ENCODE peak calls at places on chromosomes 7 and 10, in six cellular contexts. V is OCI-LY7; Y is mucosa of descending colon; E is effector CD4-positive, alpha-beta T cell; U is Right ventricle myocardium inferior; R is tibial artery. P is an unnamed sample.

GRCh38 chr10:76251773-76252617 is 820.6 kb downstream of the LRMDA start:
- DNase-seq in E (no peak), Y (peak), U (no peak), R (no peak), V (no peak), P (no peak)

GRCh38 chr7:35454575-35455385 is 200.9 kb upstream of the TBX20 start:
- DNase-seq in E (no peak), Y (no peak), V (no peak), U (no peak), R (no peak), P (no peak)

GRCh38 chr10:86599729-86600128 is 54.6 kb upstream of the OPN4 start:
- DNase-seq in V (peak), Y (peak), E (no peak), U (no peak), R (no peak), P (no peak)

GRCh38 chr10:131452926-131453771 is 141.6 kb upstream of the TCERG1L start:
- DNase-seq in Y (peak), E (no peak), U (no peak), V (no peak), R (peak), P (no peak)

GRCh38 chr7:17134786-17135185 is 163.7 kb upstream of the AHR start:
- DNase-seq in V (no peak), E (no peak), Y (no peak), R (no peak), U (no peak), P (no peak)

GRCh38 chr7:40001649-40002048 is 51.6 kb downstream of the CDK13 start:
- DNase-seq in E (no peak), V (no peak), U (no peak), Y (no peak), R (no peak), P (no peak)

GRCh38 chr10:86592413-86592812 is 61.9 kb upstream of the OPN4 start:
- DNase-seq in E (no peak), U (no peak), R (no peak), V (no peak), Y (no peak), P (no peak)

GRCh38 chr7:4702961-4703512 is 20.9 kb downstream of the FOXK1 start:
- DNase-seq in U (no peak), R (peak), Y (no peak), V (no peak), E (no peak), P (no peak)

GRCh38 chr7:104984591-104985258 is 29.3 kb upstream of the KMT2E start:
- DNase-seq in Y (no peak), E (no peak), U (no peak), R (no peak), V (no peak), P (no peak)

GRCh38 chr10:35153723-35154122 is 27.1 kb downstream of the CREM start:
- DNase-seq in V (no peak), R (no peak), U (no peak), Y (no peak), E (no peak), P (no peak)

GRCh38 chr7:98238076-98238475 is 14.0 kb downstream of the TECPR1 start:
- DNase-seq in U (no peak), E (no peak), R (no peak), Y (no peak), V (no peak), P (no peak)

GRCh38 chr10:114367041-114367675 is 37.1 kb downstream of the AFAP1L2 start:
- DNase-seq in R (no peak), U (no peak), V (no peak), Y (no peak), E (no peak), P (no peak)

GRCh38 chr7:93055543-93056107 is 62.2 kb downstream of the SAMD9 start:
- DNase-seq in U (no peak), R (no peak), V (peak), E (no peak), Y (no peak), P (no peak)

GRCh38 chr7:30276203-30276900 is 8.0 kb upstream of the ZNRF2 start:
- DNase-seq in U (no peak), E (peak), V (peak), Y (peak), R (no peak), P (peak)

GRCh38 chr7:94701555-94701973 is 45.6 kb upstream of the SGCE start:
- DNase-seq in R (no peak), E (no peak), Y (no peak), V (no peak), U (no peak), P (no peak)

GRCh38 chr10:107280293-107280692 is 115.8 kb upstream of the SORCS1 start:
- DNase-seq in V (no peak), R (no peak), Y (peak), U (no peak), E (no peak), P (no peak)

GRCh38 chr7:31517513-31517912 is 3.6 kb downstream of the ITPRID1 start:
- DNase-seq in E (no peak), V (no peak), R (no peak), Y (no peak), U (peak), P (no peak)

GRCh38 chr10:124917939-124918830 is 23.7 kb upstream of the ZRANB1 start:
- DNase-seq in Y (peak), U (no peak), E (no peak), R (no peak), V (no peak), P (peak)

GRCh38 chr7:2517678-2518077 is 1.9 kb upstream of the LFNG start:
- DNase-seq in R (no peak), E (no peak), Y (no peak), U (no peak), V (no peak), P (no peak)

GRCh38 chr7:99625321-99625720 is 8.6 kb downstream of the ZSCAN25 start:
- DNase-seq in Y (no peak), V (no peak), U (no peak), R (peak), E (no peak), P (no peak)

GRCh38 chr7:105653441-105654005 is 72.2 kb upstream of the EFCAB10 start:
- DNase-seq in U (no peak), V (no peak), Y (no peak), R (no peak), E (no peak), P (no peak)

GRCh38 chr7:43302211-43302711 is 189.8 kb downstream of the HECW1 start:
- DNase-seq in E (no peak), R (no peak), V (no peak), U (no peak), Y (no peak), P (no peak)

GRCh38 chr10:94902080-94902479 is 36.4 kb upstream of the CYP2C9 start:
- DNase-seq in R (no peak), Y (no peak), E (no peak), V (no peak), U (no peak), P (no peak)

GRCh38 chr7:64504581-64505120 is 58.2 kb downstream of the ZNF680 start:
- DNase-seq in R (no peak), V (peak), U (no peak), E (no peak), Y (no peak), P (no peak)

GRCh38 chr10:76036410-76036940 is 605.1 kb downstream of the LRMDA start:
- DNase-seq in Y (peak), E (no peak), U (peak), R (peak), V (peak), P (peak)

GRCh38 chr7:30062587-30062986 is 34.4 kb downstream of the PLEKHA8 start:
- DNase-seq in E (no peak), Y (no peak), R (no peak), U (no peak), V (peak), P (no peak)

GRCh38 chr10:80526742-80527141 is 11.0 kb upstream of the SH2D4B start:
- DNase-seq in E (no peak), Y (no peak), U (no peak), V (no peak), R (no peak), P (no peak)

GRCh38 chr7:30412810-30413504 is 65.6 kb downstream of the NOD1 start:
- DNase-seq in V (peak), Y (peak), R (no peak), E (no peak), U (no peak), P (no peak)

GRCh38 chr10:86594535-86594934 is 59.8 kb upstream of the OPN4 start:
- DNase-seq in E (no peak), Y (no peak), U (no peak), R (no peak), V (no peak), P (no peak)

GRCh38 chr10:10891437-10891836 is 126.2 kb upstream of the CELF2 start:
- DNase-seq in U (no peak), E (no peak), R (no peak), Y (no peak), V (no peak), P (no peak)